ENCODE peak calls at places on chromosomes 11 and 22, in eight cellular contexts. B is right cardiac atrium; P is GM04504; A is T-cell; W is progenitor cell of endocrine pancreas; S is stimulated activated CD4-positive, alpha-beta T cell treated with anti-CD3 and anti-CD28 coated beads, Interleukin-1b, Interleukin-23, amount 100 ng/mL, for 48 hours; V is Peyer's patch; N is stimulated activated CD8-positive, alpha-beta memory T cell treated with anti-CD3 and anti-CD28 coated beads, Interleukin-15, amount 100 ng/mL, for 24 hours. M is an unnamed sample.

GRCh38 chr11:75535039-75535563 is 9.4 kb upstream of the GDPD5 start:
- DNase-seq in S (no peak), N (no peak), A (no peak), B (no peak), V (no peak), P (no peak), W (no peak), M (no peak)

GRCh38 chr11:76269247-76269646 is 62.9 kb upstream of the WNT11 start:
- DNase-seq in S (no peak), A (no peak), W (no peak), P (no peak), V (no peak), B (peak; percentile 86), N (no peak), M (no peak)

GRCh38 chr11:65502852-65503603 is 4.2 kb downstream of the MALAT1 start:
- DNase-seq in B (no peak), S (no peak), V (no peak), N (no peak), P (no peak), A (no peak), W (no peak), M (no peak)

GRCh38 chr22:23068832-23069385 is 1.4 kb upstream of the GNAZ start:
- DNase-seq in B (no peak), V (no peak), W (peak; percentile 8), N (no peak), S (no peak), A (no peak), P (no peak), M (no peak)

GRCh38 chr22:11605468-11605981 is 3922.5 kb upstream of the OR11H1 start:
- DNase-seq in N (no peak), W (no peak), V (no peak), A (no peak), S (no peak), P (no peak), B (no peak), M (no peak)

GRCh38 chr11:129458278-129458677 is 82.6 kb downstream of the BARX2 start:
- DNase-seq in N (no peak), V (no peak), P (no peak), S (no peak), W (no peak), B (no peak), A (no peak), M (peak; percentile 33)

GRCh38 chr11:111922803-111923202 is 4.1 kb downstream of the C11orf52 start:
- DNase-seq in A (no peak), P (peak; percentile 69), B (no peak), S (no peak), N (no peak), V (no peak), W (no peak), M (peak; percentile 60)

GRCh38 chr11:43197357-43197756 is 114.4 kb upstream of the API5 start:
- DNase-seq in N (no peak), B (no peak), P (no peak), V (no peak), A (no peak), S (no peak), W (no peak), M (no peak)